ENCODE peak calls at places on chromosomes 3 and 15, in ten cellular contexts. D is iris pigment epithelial cell, R is MCF 10A, Z is head of caudate nucleus, M is mucosa of gallbladder, E is endothelial cell, A is T-helper 9 cell, F is substantia nigra, I is HEK293T, V is NCI-H460. C is an unnamed sample.
A peak's percentile ranks its signal among the peaks of the same experiment; 100 is the strongest.

GRCh38 chr15:94040523-94041248 is 190.7 kb upstream of the MCTP2 start:
- DNase-seq in F (no peak), Z (no peak), V (no peak), R (no peak), A (no peak), I (no peak), D (no peak), M (no peak), E (no peak), C (no peak)

GRCh38 chr3:150603888-150604319 is 783 bp downstream of the SELENOT start:
- DNase-seq in A (no peak), V (peak; percentile 12), M (no peak), R (peak; percentile 51), I (peak; percentile 15), F (no peak), Z (peak; percentile 1), D (no peak), E (no peak), C (no peak)

GRCh38 chr3:125154800-125155269 is 57.7 kb downstream of the SLC12A8 start:
- DNase-seq in E (no peak), V (no peak), F (no peak), R (no peak), D (no peak), I (no peak), M (no peak), A (no peak), Z (no peak), C (no peak)

GRCh38 chr3:184808021-184808420 is 3.9 kb upstream of the VPS8 start:
- DNase-seq in D (no peak), F (no peak), R (no peak), V (no peak), M (no peak), I (no peak), Z (no peak), A (no peak), E (no peak), C (no peak)

GRCh38 chr15:32831458-32831857 is 113.7 kb downstream of the GREM1 start:
- DNase-seq in I (no peak), Z (no peak), A (no peak), F (no peak), V (no peak), R (no peak), D (no peak), M (no peak), E (no peak), C (no peak)

GRCh38 chr3:60277376-60277800 is 973.9 kb downstream of the FHIT start:
- DNase-seq in D (no peak), Z (no peak), E (no peak), A (no peak), I (no peak), M (no peak), V (no peak), R (no peak), F (no peak), C (no peak)

GRCh38 chr3:154275965-154276364 is 48.3 kb downstream of the DHX36 start:
- DNase-seq in F (peak; percentile 5), A (no peak), D (no peak), V (no peak), Z (no peak), M (no peak), R (no peak), E (no peak), I (no peak), C (no peak)

GRCh38 chr3:171459130-171459941 is 869 bp downstream of the TNIK start:
- DNase-seq in F (peak; percentile 61), A (peak; percentile 51), M (peak; percentile 40), V (no peak), D (peak; percentile 37), I (peak; percentile 31), Z (peak; percentile 25), E (peak; percentile 48), R (peak; percentile 25), C (no peak)

GRCh38 chr15:98315951-98316350 is 332.4 kb upstream of the IGF1R start:
- DNase-seq in Z (no peak), I (no peak), F (no peak), R (no peak), A (no peak), E (no peak), D (no peak), V (no peak), M (no peak), C (no peak)

GRCh38 chr3:155239960-155240359 is 53.5 kb downstream of the STRIT1 start:
- DNase-seq in A (no peak), D (no peak), Z (no peak), I (no peak), M (no peak), E (no peak), F (no peak), R (no peak), V (no peak), C (no peak)

GRCh38 chr3:12965999-12966846 is 107.0 kb downstream of the IQSEC1 start:
- DNase-seq in F (no peak), M (no peak), Z (no peak), I (no peak), D (no peak), A (no peak), V (no peak), R (no peak), E (no peak), C (no peak)

GRCh38 chr3:142608615-142609014 is 12.4 kb downstream of the PLS1 start:
- DNase-seq in F (no peak), D (no peak), R (no peak), V (no peak), E (no peak), Z (no peak), I (no peak), M (no peak), A (no peak), C (no peak)

GRCh38 chr15:74519311-74519710 is 21.7 kb upstream of the ARID3B start:
- DNase-seq in V (no peak), M (no peak), A (no peak), Z (no peak), E (no peak), I (no peak), F (no peak), R (no peak), D (peak; percentile 85), C (no peak)

C was measured in smooth muscle cell of the brain vasculature.